ENCODE peak calls at places on chromosomes 12 and 14, in ten cellular contexts. One of them, this sample, is unnamed.

GRCh38 chr12:56468216-56469006 is at the start of gene SPRYD4:
- DNase-seq in body of pancreas: peak; percentile 97
- DNase-seq in left ventricle myocardium inferior: peak; percentile 93
- DNase-seq in Peyer's patch: peak; percentile 92
- DNase-seq in bronchial epithelial cell: peak; percentile 80
- DNase-seq in fibroblast of mammary gland: peak; percentile 89
- DNase-seq in adrenal gland: peak; percentile 96
- DNase-seq in heart right ventricle: peak; percentile 93
- DNase-seq in mucosa of descending colon: peak; percentile 95
- DNase-seq in dorsolateral prefrontal cortex: peak; percentile 94
- DNase-seq in this sample: peak; percentile 77

GRCh38 chr14:77003960-77004710 is 24.4 kb downstream of the IRF2BPL start:
- DNase-seq in fibroblast of mammary gland: peak; percentile 31
- DNase-seq in body of pancreas: peak; percentile 77
- DNase-seq in dorsolateral prefrontal cortex: no peak
- DNase-seq in heart right ventricle: no peak
- DNase-seq in Peyer's patch: no peak
- DNase-seq in mucosa of descending colon: no peak
- DNase-seq in adrenal gland: no peak
- DNase-seq in bronchial epithelial cell: peak; percentile 56
- DNase-seq in left ventricle myocardium inferior: no peak
- DNase-seq in this sample: peak; percentile 78

GRCh38 chr12:75831413-75831812 is 200.2 kb downstream of the PHLDA1 start:
- DNase-seq in adrenal gland: no peak
- DNase-seq in dorsolateral prefrontal cortex: no peak
- DNase-seq in heart right ventricle: no peak
- DNase-seq in mucosa of descending colon: no peak
- DNase-seq in body of pancreas: no peak
- DNase-seq in fibroblast of mammary gland: no peak
- DNase-seq in bronchial epithelial cell: no peak
- DNase-seq in Peyer's patch: no peak
- DNase-seq in left ventricle myocardium inferior: no peak
- DNase-seq in this sample: no peak

GRCh38 chr12:31524791-31525495 is 66.0 kb downstream of the DENND5B start:
- DNase-seq in adrenal gland: no peak
- DNase-seq in mucosa of descending colon: no peak
- DNase-seq in fibroblast of mammary gland: peak; percentile 87
- DNase-seq in body of pancreas: no peak
- DNase-seq in left ventricle myocardium inferior: no peak
- DNase-seq in Peyer's patch: no peak
- DNase-seq in dorsolateral prefrontal cortex: no peak
- DNase-seq in heart right ventricle: no peak
- DNase-seq in bronchial epithelial cell: peak; percentile 96
- DNase-seq in this sample: no peak

GRCh38 chr14:81211844-81212243 is 8.9 kb downstream of the GTF2A1 start:
- DNase-seq in left ventricle myocardium inferior: peak; percentile 30
- DNase-seq in Peyer's patch: no peak
- DNase-seq in heart right ventricle: peak; percentile 29
- DNase-seq in dorsolateral prefrontal cortex: peak; percentile 68
- DNase-seq in body of pancreas: peak; percentile 56
- DNase-seq in bronchial epithelial cell: no peak
- DNase-seq in adrenal gland: peak; percentile 68
- DNase-seq in fibroblast of mammary gland: peak; percentile 41
- DNase-seq in mucosa of descending colon: no peak
- DNase-seq in this sample: no peak

GRCh38 chr12:13197526-13198141 is 1.1 kb downstream of the EMP1 start:
- DNase-seq in fibroblast of mammary gland: peak; percentile 73
- DNase-seq in Peyer's patch: no peak
- DNase-seq in dorsolateral prefrontal cortex: no peak
- DNase-seq in body of pancreas: peak; percentile 10
- DNase-seq in adrenal gland: no peak
- DNase-seq in bronchial epithelial cell: no peak
- DNase-seq in mucosa of descending colon: no peak
- DNase-seq in heart right ventricle: peak; percentile 89
- DNase-seq in left ventricle myocardium inferior: peak; percentile 77
- DNase-seq in this sample: no peak

GRCh38 chr14:21036746-21037145 is 2.1 kb upstream of the RNASE13 start:
- DNase-seq in mucosa of descending colon: no peak
- DNase-seq in fibroblast of mammary gland: no peak
- DNase-seq in Peyer's patch: no peak
- DNase-seq in adrenal gland: no peak
- DNase-seq in dorsolateral prefrontal cortex: no peak
- DNase-seq in body of pancreas: no peak
- DNase-seq in bronchial epithelial cell: no peak
- DNase-seq in left ventricle myocardium inferior: no peak
- DNase-seq in heart right ventricle: no peak
- DNase-seq in this sample: no peak

GRCh38 chr12:103273645-103274044 is 222.1 kb downstream of the C12orf42 start:
- DNase-seq in left ventricle myocardium inferior: no peak
- DNase-seq in dorsolateral prefrontal cortex: no peak
- DNase-seq in bronchial epithelial cell: peak; percentile 38
- DNase-seq in heart right ventricle: no peak
- DNase-seq in adrenal gland: no peak
- DNase-seq in Peyer's patch: no peak
- DNase-seq in mucosa of descending colon: no peak
- DNase-seq in fibroblast of mammary gland: no peak
- DNase-seq in body of pancreas: no peak
- DNase-seq in this sample: no peak

GRCh38 chr14:93938766-93939303 is 11.7 kb downstream of the FAM181A start:
- DNase-seq in dorsolateral prefrontal cortex: no peak
- DNase-seq in mucosa of descending colon: no peak
- DNase-seq in Peyer's patch: no peak
- DNase-seq in adrenal gland: no peak
- DNase-seq in fibroblast of mammary gland: no peak
- DNase-seq in left ventricle myocardium inferior: no peak
- DNase-seq in bronchial epithelial cell: no peak
- DNase-seq in heart right ventricle: no peak
- DNase-seq in body of pancreas: no peak
- DNase-seq in this sample: no peak

GRCh38 chr14:58160561-58160960 is 8.5 kb upstream of the ARMH4 start:
- DNase-seq in adrenal gland: no peak
- DNase-seq in bronchial epithelial cell: no peak
- DNase-seq in Peyer's patch: no peak
- DNase-seq in body of pancreas: no peak
- DNase-seq in mucosa of descending colon: no peak
- DNase-seq in heart right ventricle: no peak
- DNase-seq in fibroblast of mammary gland: no peak
- DNase-seq in dorsolateral prefrontal cortex: no peak
- DNase-seq in left ventricle myocardium inferior: no peak
- DNase-seq in this sample: no peak

GRCh38 chr14:58171090-58171489 is 19.1 kb upstream of the ARMH4 start:
- DNase-seq in Peyer's patch: no peak
- DNase-seq in bronchial epithelial cell: peak; percentile 84
- DNase-seq in body of pancreas: peak; percentile 86
- DNase-seq in heart right ventricle: peak; percentile 33
- DNase-seq in fibroblast of mammary gland: peak; percentile 90
- DNase-seq in dorsolateral prefrontal cortex: peak; percentile 41
- DNase-seq in mucosa of descending colon: peak; percentile 78
- DNase-seq in adrenal gland: peak; percentile 98
- DNase-seq in left ventricle myocardium inferior: peak; percentile 49
- DNase-seq in this sample: peak; percentile 88

GRCh38 chr14:58167891-58168290 is 15.9 kb upstream of the ARMH4 start:
- DNase-seq in bronchial epithelial cell: no peak
- DNase-seq in heart right ventricle: no peak
- DNase-seq in fibroblast of mammary gland: no peak
- DNase-seq in adrenal gland: no peak
- DNase-seq in left ventricle myocardium inferior: no peak
- DNase-seq in mucosa of descending colon: no peak
- DNase-seq in Peyer's patch: no peak
- DNase-seq in dorsolateral prefrontal cortex: no peak
- DNase-seq in body of pancreas: no peak
- DNase-seq in this sample: no peak

GRCh38 chr14:58167057-58167456 is 15.0 kb upstream of the ARMH4 start:
- DNase-seq in adrenal gland: no peak
- DNase-seq in bronchial epithelial cell: no peak
- DNase-seq in left ventricle myocardium inferior: no peak
- DNase-seq in dorsolateral prefrontal cortex: no peak
- DNase-seq in Peyer's patch: no peak
- DNase-seq in mucosa of descending colon: no peak
- DNase-seq in body of pancreas: no peak
- DNase-seq in fibroblast of mammary gland: no peak
- DNase-seq in heart right ventricle: no peak
- DNase-seq in this sample: no peak

DNA sequence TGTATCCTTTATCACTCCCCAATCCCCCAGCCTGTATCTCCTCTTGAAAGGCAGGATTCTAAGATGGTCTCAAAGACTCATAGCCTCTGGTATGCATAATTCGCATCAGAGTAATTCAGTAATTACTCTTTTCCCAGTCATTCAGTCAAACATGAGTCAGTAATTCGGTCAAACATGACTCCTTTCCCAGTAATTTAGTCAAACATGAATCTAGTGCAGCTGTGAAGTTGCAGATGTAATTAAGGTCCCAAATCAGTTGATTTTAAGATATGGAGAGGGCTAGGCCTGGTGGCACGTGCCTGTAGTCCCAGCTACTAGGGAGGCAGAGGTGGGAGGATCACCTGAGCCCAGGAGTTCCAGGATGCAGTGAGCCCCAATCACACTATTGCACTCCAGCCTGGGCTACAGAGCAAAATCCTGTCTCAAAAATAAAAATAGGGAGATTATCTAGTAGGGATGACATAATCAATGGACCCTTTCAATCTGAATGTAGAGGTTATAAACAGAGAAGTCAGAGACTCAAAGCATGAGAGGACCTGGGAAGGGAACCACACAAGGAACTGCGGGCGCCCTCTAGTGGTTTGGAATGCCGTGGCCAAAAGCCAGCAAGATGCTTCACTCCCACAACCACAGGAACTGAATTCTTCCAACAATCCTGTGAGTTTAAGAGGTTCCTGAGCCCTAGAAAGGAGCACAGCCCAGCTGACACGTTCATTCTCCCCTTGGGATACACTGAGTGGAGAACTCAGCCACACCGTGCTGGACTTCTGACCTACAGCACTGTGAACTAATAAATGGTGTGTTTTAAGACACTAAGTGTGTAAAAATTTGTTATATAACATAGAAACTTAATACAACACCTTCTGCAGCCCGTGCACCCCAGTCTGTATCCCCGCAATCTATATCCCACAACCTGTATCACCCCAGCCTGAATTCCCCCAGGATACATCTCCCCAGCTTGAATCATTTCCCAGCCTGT is 14.3 kb upstream of the ARMH4 start:
- DNase-seq in adrenal gland: peak; percentile 97
- DNase-seq in heart right ventricle: peak; percentile 87
- DNase-seq in fibroblast of mammary gland: peak; percentile 81
- DNase-seq in mucosa of descending colon: peak; percentile 85
- DNase-seq in body of pancreas: peak; percentile 90
- DNase-seq in dorsolateral prefrontal cortex: peak; percentile 91
- DNase-seq in Peyer's patch: peak; percentile 70
- DNase-seq in bronchial epithelial cell: peak; percentile 78
- DNase-seq in left ventricle myocardium inferior: peak; percentile 82
- DNase-seq in this sample: peak; percentile 35
- TF ChIP-seq CTCF in adrenal gland: peak; percentile 88
- TF ChIP-seq CTCF in heart right ventricle: peak; percentile 93
- TF ChIP-seq CTCF in fibroblast of mammary gland: peak; percentile 93
- TF ChIP-seq CTCF in mucosa of descending colon: peak; percentile 79
- TF ChIP-seq CTCF in body of pancreas: peak; percentile 84
- TF ChIP-seq CTCF in dorsolateral prefrontal cortex: peak; percentile 91
- TF ChIP-seq CTCF in Peyer's patch: peak; percentile 72
- TF ChIP-seq CTCF in bronchial epithelial cell: peak; percentile 95
- TF ChIP-seq CTCF in left ventricle myocardium inferior: peak; percentile 93
- TF ChIP-seq CTCF in this sample: peak; percentile 80

GRCh38 chr12:95789126-95790024 is 1.2 kb downstream of the NTN4 start:
- DNase-seq in Peyer's patch: no peak
- DNase-seq in body of pancreas: peak; percentile 69
- DNase-seq in fibroblast of mammary gland: no peak
- DNase-seq in adrenal gland: peak; percentile 55
- DNase-seq in heart right ventricle: peak; percentile 37
- DNase-seq in bronchial epithelial cell: no peak
- DNase-seq in mucosa of descending colon: peak; percentile 60
- DNase-seq in left ventricle myocardium inferior: peak; percentile 38
- DNase-seq in dorsolateral prefrontal cortex: no peak
- DNase-seq in this sample: no peak

GRCh38 chr12:95790025-95790911 is at the start of gene NTN4:
- DNase-seq in dorsolateral prefrontal cortex: no peak
- DNase-seq in left ventricle myocardium inferior: peak; percentile 73
- DNase-seq in heart right ventricle: peak; percentile 42
- DNase-seq in mucosa of descending colon: peak; percentile 79
- DNase-seq in fibroblast of mammary gland: peak; percentile 26
- DNase-seq in bronchial epithelial cell: no peak
- DNase-seq in Peyer's patch: no peak
- DNase-seq in adrenal gland: peak; percentile 58
- DNase-seq in body of pancreas: peak; percentile 73
- DNase-seq in this sample: no peak

GRCh38 chr12:95788637-95789036 is 1.9 kb downstream of the NTN4 start:
- DNase-seq in heart right ventricle: no peak
- DNase-seq in mucosa of descending colon: no peak
- DNase-seq in adrenal gland: no peak
- DNase-seq in left ventricle myocardium inferior: no peak
- DNase-seq in Peyer's patch: no peak
- DNase-seq in dorsolateral prefrontal cortex: no peak
- DNase-seq in bronchial epithelial cell: peak; percentile 79
- DNase-seq in body of pancreas: no peak
- DNase-seq in fibroblast of mammary gland: peak; percentile 54
- DNase-seq in this sample: no peak

GRCh38 chr12:95784886-95785285 is 5.7 kb downstream of the NTN4 start:
- DNase-seq in bronchial epithelial cell: no peak
- DNase-seq in dorsolateral prefrontal cortex: no peak
- DNase-seq in fibroblast of mammary gland: no peak
- DNase-seq in Peyer's patch: no peak
- DNase-seq in left ventricle myocardium inferior: no peak
- DNase-seq in mucosa of descending colon: no peak
- DNase-seq in adrenal gland: no peak
- DNase-seq in heart right ventricle: no peak
- DNase-seq in body of pancreas: no peak
- DNase-seq in this sample: peak; percentile 69

GRCh38 chr12:95787274-95787814 is 3.2 kb downstream of the NTN4 start:
- DNase-seq in dorsolateral prefrontal cortex: no peak
- DNase-seq in left ventricle myocardium inferior: no peak
- DNase-seq in heart right ventricle: no peak
- DNase-seq in mucosa of descending colon: no peak
- DNase-seq in bronchial epithelial cell: no peak
- DNase-seq in adrenal gland: no peak
- DNase-seq in body of pancreas: no peak
- DNase-seq in Peyer's patch: no peak
- DNase-seq in fibroblast of mammary gland: no peak
- DNase-seq in this sample: no peak
- H3K4me3 ChIP-seq in dorsolateral prefrontal cortex: no peak overlapping the region
- H3K4me3 ChIP-seq in left ventricle myocardium inferior: peak overlapping the region; percentile 35
- H3K4me3 ChIP-seq in heart right ventricle: no peak overlapping the region
- H3K4me3 ChIP-seq in mucosa of descending colon: no peak overlapping the region
- H3K4me3 ChIP-seq in bronchial epithelial cell: no peak overlapping the region
- H3K4me3 ChIP-seq in adrenal gland: no peak overlapping the region
- H3K4me3 ChIP-seq in body of pancreas: no peak overlapping the region
- H3K4me3 ChIP-seq in Peyer's patch: no peak overlapping the region
- H3K4me3 ChIP-seq in fibroblast of mammary gland: no peak overlapping the region
- H3K4me3 ChIP-seq in this sample: no peak overlapping the region

GRCh38 chr12:131927110-131928079 is 1.7 kb upstream of the PUS1 start:
- DNase-seq in mucosa of descending colon: peak; percentile 51
- DNase-seq in body of pancreas: no peak
- DNase-seq in Peyer's patch: no peak
- DNase-seq in fibroblast of mammary gland: no peak
- DNase-seq in left ventricle myocardium inferior: no peak
- DNase-seq in adrenal gland: peak; percentile 67
- DNase-seq in bronchial epithelial cell: no peak
- DNase-seq in dorsolateral prefrontal cortex: no peak
- DNase-seq in heart right ventricle: no peak
- DNase-seq in this sample: no peak
- TF ChIP-seq CTCF in mucosa of descending colon: no peak
- TF ChIP-seq CTCF in body of pancreas: no peak
- TF ChIP-seq CTCF in Peyer's patch: no peak
- TF ChIP-seq CTCF in fibroblast of mammary gland: no peak
- TF ChIP-seq CTCF in left ventricle myocardium inferior: no peak
- TF ChIP-seq CTCF in adrenal gland: no peak
- TF ChIP-seq CTCF in bronchial epithelial cell: no peak
- TF ChIP-seq CTCF in dorsolateral prefrontal cortex: no peak
- TF ChIP-seq CTCF in heart right ventricle: no peak
- TF ChIP-seq CTCF in this sample: no peak

GRCh38 chr14:102523200-102524025 is 13.8 kb upstream of the ANKRD9 start:
- DNase-seq in fibroblast of mammary gland: no peak
- DNase-seq in left ventricle myocardium inferior: no peak
- DNase-seq in body of pancreas: no peak
- DNase-seq in bronchial epithelial cell: no peak
- DNase-seq in dorsolateral prefrontal cortex: no peak
- DNase-seq in Peyer's patch: no peak
- DNase-seq in mucosa of descending colon: peak; percentile 88
- DNase-seq in heart right ventricle: no peak
- DNase-seq in adrenal gland: no peak
- DNase-seq in this sample: no peak
- H3K4me3 ChIP-seq in fibroblast of mammary gland: no peak overlapping the region
- H3K4me3 ChIP-seq in left ventricle myocardium inferior: no peak overlapping the region
- H3K4me3 ChIP-seq in body of pancreas: no peak overlapping the region
- H3K4me3 ChIP-seq in bronchial epithelial cell: no peak overlapping the region
- H3K4me3 ChIP-seq in dorsolateral prefrontal cortex: no peak overlapping the region
- H3K4me3 ChIP-seq in Peyer's patch: peak overlapping the region; percentile 48
- H3K4me3 ChIP-seq in mucosa of descending colon: no peak overlapping the region
- H3K4me3 ChIP-seq in heart right ventricle: no peak overlapping the region
- H3K4me3 ChIP-seq in adrenal gland: no peak overlapping the region
- H3K4me3 ChIP-seq in this sample: no peak overlapping the region

This sample was measured in LNCaP clone FGC.